ENCODE peak calls at places on chromosome 17, in five cellular contexts. K is fibroblast of mammary gland, X is fibroblast of pulmonary artery, A is choroid plexus epithelial cell, C is neural progenitor cell. O is an unnamed sample.

GRCh38 chr17:62140836-62141235 is 75.8 kb upstream of the MED13 start:
- DNase-seq in K (no peak), X (peak), A (no peak), C (no peak), O (peak)

GRCh38 chr17:63434951-63435571 is 11.0 kb downstream of the CYB561 start:
- DNase-seq in K (peak), X (peak), A (no peak), C (no peak), O (peak)

GRCh38 chr17:44820631-44821196 is 9.4 kb downstream of the GJC1 start:
- DNase-seq in K (peak), X (peak), A (peak), C (no peak), O (peak)

GRCh38 chr17:338442-339192 is 14.0 kb downstream of the RPH3AL start:
- DNase-seq in K (no peak), X (no peak), A (no peak), C (no peak), O (no peak)

GRCh38 chr17:83006515-83007455 is 72.6 kb upstream of the METRNL start:
- DNase-seq in K (no peak), X (no peak), A (no peak), C (no peak), O (no peak)

GRCh38 chr17:16273499-16273898 is 56.5 kb downstream of the PIGL start:
- DNase-seq in K (peak), X (peak), A (no peak), C (no peak), O (no peak)

GRCh38 chr17:80920406-80920805 is 71.2 kb upstream of the CHMP6 start:
- DNase-seq in K (peak), X (peak), A (peak), C (no peak), O (peak)

GRCh38 chr17:8825802-8826201 is 26.6 kb upstream of the MFSD6L start:
- DNase-seq in K (no peak), X (no peak), A (no peak), C (no peak), O (no peak)

GRCh38 chr17:40548982-40549680 is 16.1 kb downstream of the CCR7 start:
- DNase-seq in K (peak), X (peak), A (peak), C (no peak), O (no peak)

GRCh38 chr17:74964246-74964761 is 8.3 kb downstream of the HID1 start:
- DNase-seq in K (no peak), X (no peak), A (no peak), C (no peak), O (no peak)

GRCh38 chr17:2215616-2216364 is 87.8 kb downstream of the SMG6 start:
- DNase-seq in K (peak), X (peak), A (peak), C (peak), O (peak)

GRCh38 chr17:62987136-62987535 is 21.1 kb downstream of the TANC2 start:
- DNase-seq in K (no peak), X (no peak), A (no peak), C (peak), O (no peak)

GRCh38 chr17:2602597-2603017 is 9.2 kb downstream of the PAFAH1B1 start:
- DNase-seq in K (no peak), X (no peak), A (no peak), C (no peak), O (no peak)

GRCh38 chr17:29722411-29723198 is 99.9 kb upstream of the CORO6 start:
- DNase-seq in K (peak), X (peak), A (peak), C (no peak), O (peak)

GRCh38 chr17:65514082-65514481 is 47.4 kb downstream of the AXIN2 start:
- DNase-seq in K (peak), X (peak), A (peak), C (no peak), O (peak)

GRCh38 chr17:12514596-12514995 is 151.1 kb upstream of the MYOCD start:
- DNase-seq in K (no peak), X (no peak), A (no peak), C (no peak), O (no peak)

GRCh38 chr17:21823643-21824042 is 131.3 kb downstream of the KCNJ18 start:
- DNase-seq in K (no peak), X (no peak), A (no peak), C (no peak), O (no peak)

GRCh38 chr17:73323622-73324455 is 12.0 kb upstream of the CDC42EP4 start:
- DNase-seq in K (peak), X (peak), A (peak), C (no peak), O (peak)

GRCh38 chr17:37079735-37080134 is 131.0 kb downstream of the AATF start:
- DNase-seq in K (peak), X (peak), A (peak), C (no peak), O (no peak)

GRCh38 chr17:79226037-79226436 is 151.4 kb downstream of the ENGASE start:
- DNase-seq in K (no peak), X (no peak), A (no peak), C (no peak), O (no peak)

GRCh38 chr17:77423589-77424451 is 283.1 kb downstream of the SEC14L1 start:
- DNase-seq in K (peak), X (peak), A (peak), C (no peak), O (peak)

GRCh38 chr17:7561028-7561575 is 617 bp upstream of the SENP3 start:
- DNase-seq in K (peak), X (peak), A (peak), C (peak), O (peak)
- H3K4me3 ChIP-seq in K (peak), X (peak), A (peak), C (peak), O (peak)

DNA sequence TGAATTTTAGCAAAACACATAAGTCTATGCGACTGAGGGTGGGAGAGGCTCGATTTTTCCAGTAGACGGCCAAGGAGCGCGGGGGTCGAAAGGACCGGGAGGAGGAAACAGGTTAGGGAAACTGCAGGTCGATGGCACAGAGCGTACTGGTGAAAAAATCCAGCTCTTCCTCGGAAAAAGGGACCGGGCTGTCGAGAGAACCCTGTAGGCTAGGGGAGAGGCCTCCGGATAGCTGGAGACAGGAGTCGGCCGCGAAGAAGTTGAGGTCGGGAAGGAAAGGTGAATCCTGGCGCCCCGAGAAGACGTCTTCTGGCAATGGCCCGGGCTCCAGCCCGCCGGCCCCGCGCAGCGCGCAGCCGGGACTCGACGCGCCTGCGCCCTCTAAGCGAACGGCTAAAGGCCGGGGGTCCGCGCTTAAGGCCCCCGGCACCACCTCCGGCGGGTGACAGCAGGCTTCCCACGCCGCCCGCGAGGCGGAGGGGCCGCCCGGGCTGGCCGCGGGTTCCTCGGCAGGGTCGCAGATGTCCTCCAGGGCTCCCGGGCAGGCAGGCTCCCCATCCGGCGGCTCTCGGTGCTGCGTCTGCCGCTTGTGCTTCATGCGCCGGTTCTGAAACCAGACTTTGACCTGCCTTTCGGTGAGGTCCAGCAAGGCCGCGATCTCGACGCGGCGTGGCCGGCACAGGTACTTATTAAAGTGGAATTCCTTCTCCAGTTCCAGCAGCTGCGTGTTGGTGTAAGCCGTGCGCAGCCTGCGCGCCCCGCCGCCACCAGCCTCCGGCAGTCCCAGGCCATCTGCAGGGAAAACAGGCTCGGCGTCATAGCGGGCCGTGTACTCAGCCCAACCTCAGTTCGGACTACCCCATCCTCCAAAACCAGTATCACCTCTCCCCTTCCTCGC is 1.7 kb downstream of the HOXB2 start:
- DNase-seq in K (no peak), X (peak), A (peak), C (peak), O (peak)
- TF ChIP-seq CTCF in K (no peak), X (peak), A (no peak), C (peak), O (no peak)

GRCh38 chr17:43531082-43531378 is 15.1 kb downstream of the ETV4 start:
- DNase-seq in K (no peak), X (no peak), A (no peak), C (no peak), O (no peak)
- H3K4me3 ChIP-seq in K (no peak), X (no peak), A (peak), C (no peak), O (no peak)

DNA sequence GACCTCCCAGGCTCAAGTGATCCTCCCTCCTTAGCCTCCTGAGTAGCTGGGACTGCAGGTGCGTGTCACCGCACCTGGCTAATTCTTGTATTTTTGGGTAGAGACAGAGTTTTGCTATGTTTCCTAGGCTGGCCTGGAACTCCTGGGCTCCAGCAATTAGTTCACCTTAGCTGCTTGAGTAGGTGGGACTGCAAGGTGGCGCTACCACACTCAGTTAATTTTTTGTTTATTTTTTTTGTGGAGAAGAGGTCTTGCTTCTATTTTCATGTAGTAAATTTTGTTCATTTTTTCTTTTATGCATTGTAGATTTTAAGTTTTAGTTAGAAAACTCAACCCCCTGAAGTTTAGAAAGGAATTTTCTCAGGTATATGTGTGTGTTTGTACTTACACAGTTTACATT is 21.7 kb downstream of the RNF135 start:
- DNase-seq in K (no peak), X (no peak), A (no peak), C (no peak), O (no peak)
- TF ChIP-seq CTCF in K (no peak), X (no peak), A (no peak), C (peak), O (no peak)